ENCODE peak calls at places on chromosomes 1 and 21, in four cellular contexts. S is Peyer's patch, O is ovary, C is NB4. M is an unnamed sample.
A peak's percentile ranks its signal among the peaks of the same experiment; 100 is the strongest.

GRCh38 chr1:11855430-11855829 is 3.3 kb downstream of the NPPB start:
- DNase-seq in S (no peak), O (no peak), C (no peak), M (no peak)

GRCh38 chr1:235098991-235099390 is 29.6 kb downstream of the TOMM20 start:
- DNase-seq in S (no peak), O (no peak), C (no peak), M (no peak)

GRCh38 chr1:185279571-185279970 is 37.5 kb downstream of the IVNS1ABP start:
- DNase-seq in S (no peak), O (no peak), C (no peak), M (no peak)

GRCh38 chr1:172451002-172451443 is 7.2 kb upstream of the PIGC start:
- DNase-seq in S (no peak), O (no peak), C (no peak), M (peak; percentile 78)

GRCh38 chr1:200665851-200666250 is 3.9 kb downstream of the DDX59 start:
- DNase-seq in S (no peak), O (no peak), C (no peak), M (no peak)

GRCh38 chr1:22635436-22635835 is 992 bp upstream of the C1QA start:
- DNase-seq in S (no peak), O (no peak), C (no peak), M (no peak)

GRCh38 chr1:82464362-82464931 is 663.7 kb downstream of the ADGRL2 start:
- DNase-seq in S (peak; percentile 22), O (peak; percentile 25), C (no peak), M (no peak)

GRCh38 chr21:16588433-16588860 is 858.7 kb downstream of the USP25 start:
- DNase-seq in S (no peak), O (peak; percentile 76), C (no peak), M (no peak)

GRCh38 chr1:34378968-34379729 is 202.4 kb downstream of the C1orf94 start:
- DNase-seq in S (no peak), O (no peak), C (no peak), M (peak; percentile 87)

GRCh38 chr1:155105604-155106011 is 22.1 kb upstream of the EFNA1 start:
- DNase-seq in S (no peak), O (no peak), C (no peak), M (no peak)

DNA sequence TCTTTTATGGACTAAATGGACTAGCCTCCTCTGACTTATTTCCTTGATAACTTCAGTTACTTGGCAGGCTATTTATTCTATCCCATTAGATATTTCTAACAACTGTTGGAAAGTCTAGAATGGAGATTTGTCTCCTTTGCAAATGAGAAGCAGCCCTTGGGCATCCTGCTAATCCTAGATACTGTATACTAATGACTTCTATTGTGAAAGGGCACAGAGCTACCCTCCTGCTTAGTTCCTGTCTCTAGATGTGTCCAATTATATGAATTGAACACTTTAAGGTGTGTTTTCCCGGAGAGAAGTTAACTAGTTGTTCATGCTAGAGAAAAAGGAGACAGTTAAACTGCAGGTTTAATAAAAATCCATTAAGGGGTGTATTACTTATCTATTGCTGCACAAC is 10.2 kb upstream of the NCMAP start:
- DNase-seq in S (no peak), O (no peak), C (no peak), M (no peak)
- TF ChIP-seq POLR2A in S (no peak), O (no peak), C (no peak), M (no peak)

DNA sequence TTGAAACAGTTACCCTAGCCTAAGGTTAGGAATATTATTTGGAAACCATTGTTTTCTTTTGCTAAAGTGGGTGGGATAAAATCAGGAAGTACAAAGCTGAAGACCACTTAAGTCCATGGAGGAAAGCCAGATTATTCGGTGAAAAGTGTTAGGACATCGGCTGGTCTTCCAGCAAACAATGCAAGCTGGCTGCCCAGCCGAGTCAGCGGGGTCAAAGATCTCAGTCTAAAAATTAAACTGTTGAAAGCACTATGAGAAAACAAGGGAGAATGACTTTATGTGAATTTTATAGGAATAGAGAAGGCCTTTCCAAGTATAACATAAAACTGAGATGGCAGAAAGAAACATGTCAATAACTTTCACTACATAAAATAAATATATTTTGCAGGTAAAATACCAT is 231.7 kb downstream of the KCNJ6 start:
- DNase-seq in S (no peak), O (no peak), C (no peak), M (no peak)
- TF ChIP-seq POLR2A in S (no peak), O (no peak), C (no peak), M (no peak)

GRCh38 chr1:150926094-150926741 is at the start of gene SETDB1:
- DNase-seq in S (peak; percentile 92), O (peak; percentile 94), C (peak; percentile 98), M (peak; percentile 96)
- TF ChIP-seq POLR2A in S (peak; percentile 40), O (no peak), C (peak; percentile 43), M (peak; percentile 62)

GRCh38 chr1:40919475-40920011 is 57.4 kb upstream of the CITED4 start:
- DNase-seq in S (no peak), O (no peak), C (no peak), M (no peak)
- TF ChIP-seq POLR2A in S (no peak), O (no peak), C (no peak), M (no peak)

DNA sequence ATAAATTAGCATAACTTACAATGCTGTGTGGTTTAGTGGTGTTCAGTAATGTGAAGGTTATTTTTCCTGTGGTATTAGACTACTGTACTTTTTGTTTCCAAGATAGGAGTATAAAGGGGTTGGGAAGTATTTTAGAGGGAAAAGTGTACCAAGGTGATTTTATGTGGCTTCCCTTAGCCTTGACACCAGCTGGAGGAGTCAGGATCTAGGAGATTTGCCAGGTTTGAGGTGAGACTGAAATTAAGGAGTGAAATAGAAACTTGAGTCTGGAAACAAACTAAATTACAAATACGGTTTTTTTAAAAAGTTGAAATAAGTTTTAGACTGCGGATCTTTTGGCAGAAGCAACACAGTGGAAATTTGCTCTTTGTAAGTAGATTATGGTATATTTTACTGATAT is 32.3 kb downstream of the COG2 start:
- DNase-seq in S (no peak), O (no peak), C (no peak), M (no peak)
- TF ChIP-seq POLR2A in S (no peak), O (no peak), C (no peak), M (no peak)

GRCh38 chr1:245177071-245177900 is 22.5 kb downstream of the KIF26B start:
- DNase-seq in S (no peak), O (no peak), C (no peak), M (no peak)

GRCh38 chr1:245172026-245172425 is 17.2 kb downstream of the KIF26B start:
- DNase-seq in S (no peak), O (no peak), C (peak; percentile 33), M (no peak)

GRCh38 chr1:245172829-245173228 is 18.0 kb downstream of the KIF26B start:
- DNase-seq in S (no peak), O (no peak), C (no peak), M (no peak)

GRCh38 chr1:245169391-245169790 is 14.6 kb downstream of the KIF26B start:
- DNase-seq in S (no peak), O (no peak), C (peak; percentile 82), M (no peak)

GRCh38 chr1:245173446-245174178 is 18.8 kb downstream of the KIF26B start:
- DNase-seq in S (no peak), O (no peak), C (no peak), M (no peak)
- TF ChIP-seq POLR2A in S (no peak), O (no peak), C (no peak), M (no peak)

GRCh38 chr1:241551759-241552638 is 19.8 kb downstream of the KMO start:
- DNase-seq in S (peak; percentile 89), O (no peak), C (peak; percentile 96), M (peak; percentile 23)
- TF ChIP-seq POLR2A in S (no peak), O (no peak), C (peak; percentile 49), M (no peak)

M was measured in erythroblast.